ENCODE peak calls at places on chromosomes 2 and 18, in five cellular contexts. One of them, this sample, is unnamed.

GRCh38 chr2:33011941-33012340 is 65.2 kb downstream of the LTBP1 start:
- DNase-seq in GM12878: no peak
- DNase-seq in HepG2: no peak
- DNase-seq in SK-N-SH: no peak
- DNase-seq in K562: no peak
- DNase-seq in this sample: no peak

GRCh38 chr2:95052301-95052700 is 26.8 kb downstream of the MAL start:
- DNase-seq in GM12878: no peak
- DNase-seq in HepG2: no peak
- DNase-seq in SK-N-SH: no peak
- DNase-seq in K562: no peak
- DNase-seq in this sample: no peak

GRCh38 chr2:74347747-74348146 is 4.5 kb upstream of the SLC4A5 start:
- DNase-seq in GM12878: no peak
- DNase-seq in HepG2: no peak
- DNase-seq in SK-N-SH: no peak
- DNase-seq in K562: no peak
- DNase-seq in this sample: no peak

GRCh38 chr2:25672500-25673169 is 742 bp downstream of the DTNB start:
- DNase-seq in GM12878: no peak
- DNase-seq in HepG2: peak; percentile 43
- DNase-seq in SK-N-SH: no peak
- DNase-seq in K562: no peak
- DNase-seq in this sample: no peak

GRCh38 chr2:69618362-69618761 is 25.2 kb downstream of the AAK1 start:
- DNase-seq in GM12878: no peak
- DNase-seq in HepG2: no peak
- DNase-seq in SK-N-SH: no peak
- DNase-seq in K562: no peak
- DNase-seq in this sample: no peak

GRCh38 chr2:173076557-173077345 is 1.1 kb downstream of the MAP3K20 start:
- DNase-seq in GM12878: peak; percentile 20
- DNase-seq in HepG2: no peak
- DNase-seq in SK-N-SH: peak; percentile 72
- DNase-seq in K562: peak; percentile 42
- DNase-seq in this sample: no peak

GRCh38 chr2:66580343-66580954 is 145.5 kb downstream of the MEIS1 start:
- DNase-seq in GM12878: no peak
- DNase-seq in HepG2: no peak
- DNase-seq in SK-N-SH: no peak
- DNase-seq in K562: no peak
- DNase-seq in this sample: no peak

GRCh38 chr2:121036226-121036692 is 248.7 kb downstream of the TFCP2L1 start:
- DNase-seq in GM12878: no peak
- DNase-seq in HepG2: peak; percentile 65
- DNase-seq in SK-N-SH: no peak
- DNase-seq in K562: no peak
- DNase-seq in this sample: peak; percentile 11

GRCh38 chr18:37537868-37538525 is 27.6 kb downstream of the CELF4 start:
- DNase-seq in GM12878: no peak
- DNase-seq in HepG2: peak; percentile 22
- DNase-seq in SK-N-SH: peak; percentile 91
- DNase-seq in K562: peak; percentile 85
- DNase-seq in this sample: no peak

GRCh38 chr2:181411105-181411849 is 45.9 kb upstream of the ITGA4 start:
- DNase-seq in GM12878: peak; percentile 30
- DNase-seq in HepG2: no peak
- DNase-seq in SK-N-SH: no peak
- DNase-seq in K562: no peak
- DNase-seq in this sample: peak; percentile 51

GRCh38 chr2:94956797-94957391 is 68.6 kb upstream of the MAL start:
- DNase-seq in GM12878: no peak
- DNase-seq in HepG2: peak; percentile 13
- DNase-seq in SK-N-SH: peak; percentile 52
- DNase-seq in K562: peak; percentile 64
- DNase-seq in this sample: peak; percentile 60

GRCh38 chr2:114022360-114023085 is 132.6 kb downstream of the ACTR3 start:
- DNase-seq in GM12878: no peak
- DNase-seq in HepG2: peak; percentile 67
- DNase-seq in SK-N-SH: no peak
- DNase-seq in K562: no peak
- DNase-seq in this sample: no peak

GRCh38 chr2:26000561-26001211 is 18.4 kb upstream of the KIF3C start:
- DNase-seq in GM12878: no peak
- DNase-seq in HepG2: peak; percentile 79
- DNase-seq in SK-N-SH: no peak
- DNase-seq in K562: no peak
- DNase-seq in this sample: no peak

DNA sequence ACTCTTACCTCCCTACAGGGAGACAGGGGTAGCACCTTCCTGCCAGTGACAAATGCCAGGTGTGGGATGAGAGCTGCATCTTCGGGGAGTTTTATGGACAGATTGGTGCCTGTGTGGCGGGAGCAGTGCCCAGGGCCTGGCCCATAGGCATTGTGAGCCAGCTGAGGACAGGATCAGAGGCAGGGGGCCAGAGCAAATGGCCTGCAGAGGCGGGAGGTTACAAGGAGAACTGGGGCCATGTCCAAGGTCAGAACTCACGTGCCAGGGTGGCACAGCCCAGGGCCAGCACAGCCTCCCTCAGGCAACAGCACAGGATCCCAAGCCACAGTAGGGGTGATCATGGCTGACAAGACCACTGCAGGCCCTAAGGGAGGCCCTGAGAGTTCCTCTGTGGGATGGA is 40.2 kb upstream of the MCFD2 start:
- DNase-seq in GM12878: no peak
- DNase-seq in HepG2: no peak
- DNase-seq in SK-N-SH: no peak
- DNase-seq in K562: no peak
- DNase-seq in this sample: no peak
- H3K4me3 ChIP-seq in GM12878: no peak overlapping the region
- H3K4me3 ChIP-seq in HepG2: no peak overlapping the region
- H3K4me3 ChIP-seq in SK-N-SH: no peak overlapping the region
- H3K4me3 ChIP-seq in K562: no peak overlapping the region
- H3K4me3 ChIP-seq in this sample: no peak overlapping the region

GRCh38 chr2:141055526-141055925 is 1075.3 kb downstream of the LRP1B start:
- DNase-seq in GM12878: no peak
- DNase-seq in HepG2: no peak
- DNase-seq in SK-N-SH: no peak
- DNase-seq in K562: no peak
- DNase-seq in this sample: no peak
- TF ChIP-seq TAF1 in GM12878: no peak
- TF ChIP-seq TAF1 in HepG2: no peak
- TF ChIP-seq TAF1 in SK-N-SH: no peak
- TF ChIP-seq TAF1 in K562: no peak
- TF ChIP-seq TAF1 in this sample: no peak

GRCh38 chr2:217802876-217803638 is 199.7 kb downstream of the TNS1 start:
- DNase-seq in GM12878: no peak
- DNase-seq in HepG2: no peak
- DNase-seq in SK-N-SH: no peak
- DNase-seq in K562: no peak
- DNase-seq in this sample: no peak
- H3K4me3 ChIP-seq in GM12878: no peak overlapping the region
- H3K4me3 ChIP-seq in HepG2: no peak overlapping the region
- H3K4me3 ChIP-seq in SK-N-SH: no peak overlapping the region
- H3K4me3 ChIP-seq in K562: no peak overlapping the region
- H3K4me3 ChIP-seq in this sample: no peak overlapping the region

GRCh38 chr2:96318723-96319122 is 6.4 kb upstream of the ITPRIPL1 start:
- DNase-seq in GM12878: no peak
- DNase-seq in HepG2: peak; percentile 46
- DNase-seq in SK-N-SH: no peak
- DNase-seq in K562: no peak
- DNase-seq in this sample: no peak

GRCh38 chr2:96317584-96317997 is 7.5 kb upstream of the ITPRIPL1 start:
- DNase-seq in GM12878: no peak
- DNase-seq in HepG2: peak; percentile 80
- DNase-seq in SK-N-SH: no peak
- DNase-seq in K562: no peak
- DNase-seq in this sample: no peak

GRCh38 chr2:96316999-96317398 is 8.1 kb upstream of the ITPRIPL1 start:
- DNase-seq in GM12878: no peak
- DNase-seq in HepG2: no peak
- DNase-seq in SK-N-SH: no peak
- DNase-seq in K562: no peak
- DNase-seq in this sample: no peak

GRCh38 chr2:96315005-96315399 is 9.7 kb upstream of the SNRNP200 start:
- DNase-seq in GM12878: no peak
- DNase-seq in HepG2: no peak
- DNase-seq in SK-N-SH: no peak
- DNase-seq in K562: no peak
- DNase-seq in this sample: no peak

GRCh38 chr2:96315400-96316071 is 9.6 kb upstream of the ITPRIPL1 start:
- DNase-seq in GM12878: no peak
- DNase-seq in HepG2: peak; percentile 39
- DNase-seq in SK-N-SH: no peak
- DNase-seq in K562: no peak
- DNase-seq in this sample: no peak
- TF ChIP-seq TAF1 in GM12878: no peak
- TF ChIP-seq TAF1 in HepG2: no peak
- TF ChIP-seq TAF1 in SK-N-SH: no peak
- TF ChIP-seq TAF1 in K562: no peak
- TF ChIP-seq TAF1 in this sample: no peak

GRCh38 chr2:207534390-207534789 is 4.6 kb downstream of the CREB1 start:
- DNase-seq in GM12878: no peak
- DNase-seq in HepG2: no peak
- DNase-seq in SK-N-SH: no peak
- DNase-seq in K562: no peak
- DNase-seq in this sample: no peak
- H3K4me3 ChIP-seq in GM12878: peak overlapping the region; percentile 49
- H3K4me3 ChIP-seq in HepG2: no peak overlapping the region
- H3K4me3 ChIP-seq in SK-N-SH: no peak overlapping the region
- H3K4me3 ChIP-seq in K562: no peak overlapping the region
- H3K4me3 ChIP-seq in this sample: no peak overlapping the region

GRCh38 chr2:10530607-10531239 is 82.6 kb upstream of the ODC1 start:
- DNase-seq in GM12878: no peak
- DNase-seq in HepG2: no peak
- DNase-seq in SK-N-SH: peak; percentile 10
- DNase-seq in K562: peak; percentile 45
- DNase-seq in this sample: no peak

GRCh38 chr2:10533811-10534321 is 85.7 kb upstream of the ODC1 start:
- DNase-seq in GM12878: no peak
- DNase-seq in HepG2: no peak
- DNase-seq in SK-N-SH: no peak
- DNase-seq in K562: no peak
- DNase-seq in this sample: no peak

GRCh38 chr2:10534514-10535250 is 86.6 kb upstream of the ODC1 start:
- DNase-seq in GM12878: no peak
- DNase-seq in HepG2: peak; percentile 49
- DNase-seq in SK-N-SH: no peak
- DNase-seq in K562: no peak
- DNase-seq in this sample: no peak

GRCh38 chr2:10531874-10532273 is 83.7 kb upstream of the ODC1 start:
- DNase-seq in GM12878: no peak
- DNase-seq in HepG2: no peak
- DNase-seq in SK-N-SH: no peak
- DNase-seq in K562: no peak
- DNase-seq in this sample: no peak

DNA sequence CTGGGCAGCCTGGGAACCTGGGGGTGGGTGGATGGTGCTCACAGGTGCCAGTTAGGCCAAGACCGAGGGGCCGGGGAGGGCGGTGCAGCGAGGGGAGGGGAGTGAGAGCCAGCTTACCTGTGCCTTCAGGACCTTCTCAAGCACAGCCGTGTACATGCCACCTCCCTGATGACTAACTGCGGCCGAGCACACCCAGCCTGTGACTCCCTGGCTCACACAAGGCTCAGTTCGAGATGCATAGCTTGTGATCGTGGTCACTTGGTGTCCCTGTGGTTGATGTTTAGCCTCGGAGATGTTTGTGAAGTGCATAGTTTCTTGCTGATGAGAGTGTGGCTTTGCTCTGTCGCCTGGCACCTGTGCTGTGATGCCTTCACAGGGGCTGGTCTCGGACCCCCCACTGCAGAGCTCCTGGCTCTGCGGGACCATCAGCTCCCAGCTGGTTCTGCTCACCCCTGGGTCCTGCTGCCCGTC is 84.5 kb upstream of the ODC1 start:
- DNase-seq in GM12878: no peak
- DNase-seq in HepG2: no peak
- DNase-seq in SK-N-SH: no peak
- DNase-seq in K562: no peak
- DNase-seq in this sample: no peak
- TF ChIP-seq TAF1 in GM12878: no peak
- TF ChIP-seq TAF1 in HepG2: no peak
- TF ChIP-seq TAF1 in SK-N-SH: no peak
- TF ChIP-seq TAF1 in K562: no peak
- TF ChIP-seq TAF1 in this sample: no peak